ENCODE peak calls at places on chromosomes 2 and 18, in seven cellular contexts. Q, T, A, M, P, J and C are unnamed samples.

GRCh38 chr2:240972636-240973521 is 25.5 kb upstream of the SNED1 start:
- DNase-seq in A (no peak), P (no peak), J (no peak), M (peak; percentile 33), Q (peak; percentile 85), T (no peak), C (no peak)

GRCh38 chr2:239380831-239381708 is 19.8 kb downstream of the HDAC4 start:
- DNase-seq in T (peak; percentile 35), Q (no peak), P (no peak), M (no peak), A (no peak), J (no peak), C (no peak)

GRCh38 chr18:62105373-62105772 is 81.5 kb downstream of the PIGN start:
- DNase-seq in J (no peak), M (peak; percentile 49), T (no peak), P (peak; percentile 62), A (no peak), Q (no peak), C (no peak)

GRCh38 chr2:232668805-232669444 is 28.2 kb upstream of the GIGYF2 start:
- DNase-seq in M (peak; percentile 13), P (no peak), Q (no peak), T (no peak), J (peak; percentile 41), A (peak; percentile 51), C (no peak)

GRCh38 chr2:26685943-26686839 is 6.3 kb upstream of the KCNK3 start:
- DNase-seq in Q (no peak), M (no peak), T (no peak), A (peak; percentile 38), P (no peak), J (peak; percentile 67), C (no peak)

GRCh38 chr2:170895023-170895759 is 33.9 kb upstream of the GORASP2 start:
- DNase-seq in P (no peak), J (no peak), Q (no peak), A (no peak), T (no peak), M (peak; percentile 44), C (no peak)

GRCh38 chr2:18614042-18614441 is 24.7 kb upstream of the NT5C1B start:
- DNase-seq in J (no peak), P (peak; percentile 65), A (no peak), Q (no peak), M (peak; percentile 50), T (no peak), C (no peak)

GRCh38 chr18:69626643-69627242 is 226.1 kb downstream of the DOK6 start:
- DNase-seq in A (no peak), J (no peak), T (no peak), P (peak; percentile 4), Q (no peak), M (peak; percentile 47), C (no peak)

GRCh38 chr18:24024425-24024824 is 9.9 kb downstream of the TTC39C start:
- DNase-seq in Q (no peak), P (no peak), A (no peak), J (no peak), T (no peak), M (no peak), C (no peak)

GRCh38 chr2:54572262-54572635 is 116.1 kb downstream of the SPTBN1 start:
- DNase-seq in P (peak; percentile 94), A (no peak), M (peak; percentile 98), Q (no peak), J (peak; percentile 84), T (no peak), C (no peak)

GRCh38 chr2:20674974-20675679 is 8.2 kb downstream of the GDF7 start:
- DNase-seq in P (peak; percentile 87), M (peak; percentile 77), J (peak; percentile 51), T (no peak), Q (no peak), A (no peak), C (no peak)

GRCh38 chr2:16142383-16143361 is 202.3 kb downstream of the MYCN start:
- DNase-seq in M (no peak), Q (no peak), J (peak; percentile 21), P (no peak), T (no peak), A (no peak), C (no peak)

GRCh38 chr2:190859347-190860297 is 21.0 kb upstream of the GLS start:
- DNase-seq in A (no peak), J (no peak), P (peak; percentile 62), Q (no peak), T (no peak), M (peak; percentile 82), C (no peak)

GRCh38 chr18:79458131-79458838 is 62.6 kb downstream of the NFATC1 start:
- DNase-seq in A (no peak), M (peak; percentile 93), Q (no peak), T (no peak), P (peak; percentile 84), J (peak; percentile 87), C (no peak)

GRCh38 chr2:121608967-121609366 is 40.3 kb downstream of the CLASP1 start:
- DNase-seq in M (no peak), T (no peak), Q (no peak), P (no peak), J (no peak), A (no peak), C (no peak)
- H4K20me1 ChIP-seq in M (no peaks in the 10 kb centered on the region), T (no peaks in the 10 kb centered on the region), Q (peaks cover 8% of the 10 kb centered on the region), P (peaks cover 24% of the 10 kb centered on the region), J (peaks cover 8% of the 10 kb centered on the region), A (peaks cover 61% of the 10 kb centered on the region), C (peaks cover 27% of the 10 kb centered on the region)

DNA sequence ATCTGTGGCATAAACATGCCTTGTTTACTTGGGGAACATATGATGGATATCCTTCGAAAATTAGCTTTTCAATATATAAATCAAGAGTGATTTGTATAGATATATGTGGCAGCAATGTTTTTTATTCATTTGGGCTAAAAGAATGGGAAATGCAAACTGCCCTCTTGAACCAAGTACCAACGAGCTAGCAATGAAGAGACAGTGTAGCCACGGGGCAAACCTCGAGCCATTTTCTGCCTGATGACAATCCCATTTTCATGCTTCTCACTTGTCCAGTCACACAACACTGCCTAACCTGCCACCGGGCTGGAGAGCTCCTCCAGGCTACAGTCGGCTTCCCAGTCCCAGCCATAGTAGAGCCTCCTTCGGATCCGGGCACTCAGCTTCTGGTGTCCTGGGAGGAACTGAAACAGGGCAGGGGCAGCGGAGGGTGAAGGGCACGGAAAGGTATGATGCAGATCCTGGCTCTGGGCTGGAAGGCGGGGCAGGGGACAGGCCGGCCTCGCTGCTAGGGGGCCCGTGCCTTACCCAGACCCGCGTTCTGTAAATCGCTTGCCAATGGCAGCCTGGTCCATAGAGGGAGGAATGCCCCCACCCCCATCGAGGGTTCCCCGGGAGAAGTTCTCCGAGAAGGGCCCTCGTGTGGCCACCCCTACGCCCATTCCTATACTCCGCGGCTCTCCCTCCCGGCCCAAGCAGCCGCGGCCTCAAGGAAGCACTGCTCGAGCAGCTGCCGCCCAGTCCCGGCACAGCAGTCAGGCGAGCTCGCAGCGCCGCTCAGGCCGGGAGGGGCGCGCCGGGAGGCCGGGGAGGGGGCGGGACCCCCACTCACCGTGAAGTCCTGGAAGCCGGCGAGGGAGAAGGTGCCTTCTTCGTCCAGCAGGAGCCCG is 552 bp downstream of the CNPPD1 start:
- DNase-seq in A (peak; percentile 81), Q (peak; percentile 67), T (no peak), M (peak; percentile 38), J (peak; percentile 71), P (peak; percentile 26), C (no peak)
- TF ChIP-seq CTCF in A (peak; percentile 30), Q (peak; percentile 34), T (no peak), M (peak; percentile 4), J (peak; percentile 12), P (peak; percentile 20), C (peak; percentile 7)

GRCh38 chr2:169772651-169773050 is 26.0 kb upstream of the SSB start:
- DNase-seq in P (peak; percentile 5), M (no peak), J (no peak), T (no peak), Q (no peak), A (no peak), C (no peak)

GRCh38 chr2:169767243-169767888 is 31.3 kb upstream of the SSB start:
- DNase-seq in A (peak; percentile 52), J (peak; percentile 62), T (no peak), P (peak; percentile 64), M (peak; percentile 48), Q (peak; percentile 63), C (peak; percentile 35)

GRCh38 chr2:169771612-169772011 is 27.1 kb upstream of the SSB start:
- DNase-seq in A (no peak), J (peak; percentile 30), M (no peak), T (no peak), Q (no peak), P (no peak), C (no peak)

GRCh38 chr2:169768262-169768995 is 30.2 kb upstream of the SSB start:
- DNase-seq in J (no peak), M (no peak), Q (no peak), T (no peak), P (no peak), A (no peak), C (no peak)

DNA sequence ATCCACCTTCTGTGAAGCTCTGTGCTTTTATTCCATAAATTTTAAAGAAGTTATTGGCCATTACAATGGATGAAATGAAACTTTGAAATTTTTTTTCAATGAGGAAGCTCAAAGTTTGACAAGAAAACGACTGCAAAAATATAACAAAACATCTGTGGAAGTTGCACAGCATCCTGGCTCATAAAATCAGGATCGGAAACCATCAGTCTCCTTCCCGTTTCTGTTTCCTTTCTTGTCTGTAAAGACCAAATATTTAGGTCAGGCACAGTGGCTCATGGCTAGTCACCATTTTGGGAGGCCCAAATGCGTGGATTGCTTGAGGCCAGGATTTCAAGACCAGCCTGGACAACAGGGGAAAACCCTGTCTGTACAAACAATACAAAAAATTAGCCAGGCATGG is 27.7 kb upstream of the SSB start:
- DNase-seq in J (no peak), M (no peak), P (no peak), A (no peak), T (no peak), Q (no peak), C (no peak)
- H3K4me3 ChIP-seq in J (no peak overlapping the region), M (no peak overlapping the region), P (no peak overlapping the region), A (no peak overlapping the region), T (no peak overlapping the region), Q (no peak overlapping the region), C (no peak overlapping the region)

GRCh38 chr2:175154670-175155082 is 13.3 kb downstream of the ATF2 start:
- DNase-seq in M (peak; percentile 89), Q (no peak), T (no peak), P (peak; percentile 89), J (no peak), A (no peak), C (no peak)

GRCh38 chr2:175152242-175152641 is 15.8 kb downstream of the ATF2 start:
- DNase-seq in Q (no peak), J (no peak), M (peak; percentile 33), P (no peak), T (no peak), A (no peak), C (no peak)

GRCh38 chr2:175151791-175152190 is 16.2 kb downstream of the ATF2 start:
- DNase-seq in J (no peak), M (no peak), Q (no peak), T (no peak), A (no peak), P (peak; percentile 13), C (no peak)

GRCh38 chr2:175158894-175159293 is 9.1 kb downstream of the ATF2 start:
- DNase-seq in J (no peak), P (no peak), M (no peak), A (no peak), Q (no peak), T (no peak), C (no peak)

DNA sequence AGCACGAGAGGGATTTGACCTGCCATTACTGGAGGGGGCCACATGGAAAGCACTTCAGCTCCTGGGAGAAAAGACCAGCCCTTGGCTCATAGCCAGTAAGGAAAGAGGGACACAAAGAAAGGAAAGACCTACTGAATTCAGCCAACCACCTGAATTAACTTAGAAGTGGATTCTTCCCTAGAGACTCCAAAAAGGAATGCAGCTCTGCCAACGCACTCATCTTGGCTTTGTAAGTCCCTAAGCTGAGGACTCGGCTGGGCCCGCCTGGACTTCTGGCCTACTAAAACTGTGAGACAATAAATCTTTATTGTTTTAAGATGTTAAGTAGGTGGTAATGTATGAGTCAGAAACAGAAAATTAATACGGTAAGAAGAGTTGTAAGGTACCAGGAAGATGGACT is 11.5 kb downstream of the ATF2 start:
- DNase-seq in Q (no peak), P (no peak), M (peak; percentile 48), T (no peak), J (peak; percentile 14), A (peak; percentile 6), C (no peak)
- H4K20me1 ChIP-seq in Q (peaks cover 93% of the 10 kb centered on the region), P (peaks cover 91% of the 10 kb centered on the region), M (no peaks in the 10 kb centered on the region), T (peaks cover 6% of the 10 kb centered on the region), J (peaks cover 81% of the 10 kb centered on the region), A (peaks cover 91% of the 10 kb centered on the region), C (peaks cover 80% of the 10 kb centered on the region)